ENCODE peak calls at places on chromosomes 5 and 9, in five cellular contexts. N, X, P, A and I are unnamed samples.
A peak's percentile ranks its signal among the peaks of the same experiment; 100 is the strongest.

GRCh38 chr5:112228672-112229071 is 190.4 kb downstream of the EPB41L4A start:
- DNase-seq in N (no peak), X (peak; percentile 3), P (peak; percentile 88), A (no peak), I (no peak)

GRCh38 chr5:78985407-78986223 is 505 bp upstream of the ARSB start:
- DNase-seq in N (peak; percentile 80), X (no peak), P (peak; percentile 69), A (no peak), I (peak; percentile 89)

GRCh38 chr9:116706310-116707290 is 19.5 kb downstream of the TRIM32 start:
- DNase-seq in N (no peak), X (no peak), P (no peak), A (no peak), I (no peak)

GRCh38 chr5:157072508-157072907 is 13.6 kb upstream of the HAVCR1 start:
- DNase-seq in N (no peak), X (no peak), P (no peak), A (no peak), I (peak; percentile 67)

GRCh38 chr5:134411546-134412266 is at the start of gene CDKN2AIPNL:
- DNase-seq in N (peak; percentile 91), X (peak; percentile 16), P (peak; percentile 93), A (peak; percentile 84), I (peak; percentile 94)

GRCh38 chr9:118473527-118473926 is 769.3 kb downstream of the TLR4 start:
- DNase-seq in N (no peak), X (no peak), P (peak; percentile 21), A (no peak), I (no peak)

GRCh38 chr5:81879936-81880335 is 91.9 kb upstream of the ATG10 start:
- DNase-seq in N (no peak), X (no peak), P (peak; percentile 21), A (no peak), I (no peak)

GRCh38 chr9:34651876-34652602 is at the start of gene IL11RA:
- DNase-seq in N (peak; percentile 33), X (peak; percentile 40), P (peak; percentile 92), A (peak; percentile 40), I (peak; percentile 79)

GRCh38 chr9:81522721-81523551 is 166.4 kb downstream of the TLE1 start:
- DNase-seq in N (peak; percentile 39), X (no peak), P (peak; percentile 35), A (no peak), I (no peak)

GRCh38 chr9:83425240-83425639 is 113.0 kb downstream of the FRMD3 start:
- DNase-seq in N (no peak), X (no peak), P (no peak), A (no peak), I (no peak)

GRCh38 chr5:80184235-80185023 is 71.4 kb downstream of the SERINC5 start:
- DNase-seq in N (peak; percentile 45), X (no peak), P (no peak), A (no peak), I (no peak)

GRCh38 chr9:13899924-13900323 is 414.0 kb downstream of the NFIB start:
- DNase-seq in N (no peak), X (no peak), P (no peak), A (no peak), I (no peak)

GRCh38 chr5:42870882-42871418 is 59.3 kb upstream of the SELENOP start:
- DNase-seq in N (no peak), X (no peak), P (no peak), A (no peak), I (no peak)

GRCh38 chr9:130088056-130088455 is 34.4 kb downstream of the GPR107 start:
- DNase-seq in N (no peak), X (no peak), P (no peak), A (no peak), I (no peak)

GRCh38 chr5:155998258-155998657 is 328.7 kb upstream of the SGCD start:
- DNase-seq in N (no peak), X (no peak), P (no peak), A (no peak), I (no peak)

GRCh38 chr5:56815657-56816545 is 552 bp downstream of the MAP3K1 start:
- DNase-seq in N (peak; percentile 70), X (no peak), P (peak; percentile 71), A (peak; percentile 18), I (peak; percentile 63)

GRCh38 chr5:110414360-110414759 is 312.1 kb downstream of the TMEM232 start:
- DNase-seq in N (no peak), X (peak; percentile 9), P (no peak), A (no peak), I (peak; percentile 16)

GRCh38 chr5:95223859-95224258 is 61.0 kb downstream of the MCTP1 start:
- DNase-seq in N (no peak), X (no peak), P (no peak), A (no peak), I (no peak)

GRCh38 chr9:134422701-134423100 is 96.4 kb downstream of the RXRA start:
- DNase-seq in N (no peak), X (no peak), P (no peak), A (no peak), I (no peak)

GRCh38 chr9:109258619-109259321 is 62.1 kb downstream of the EPB41L4B start:
- DNase-seq in N (no peak), X (no peak), P (peak; percentile 37), A (no peak), I (no peak)

GRCh38 chr5:19891658-19892057 is 96.3 kb downstream of the CDH18 start:
- DNase-seq in N (no peak), X (peak; percentile 7), P (no peak), A (no peak), I (no peak)

GRCh38 chr9:77679696-77680359 is 31.7 kb upstream of the GNA14 start:
- DNase-seq in N (no peak), X (no peak), P (no peak), A (no peak), I (no peak)

GRCh38 chr9:98998441-98999151 is 54.9 kb downstream of the COL15A1 start:
- DNase-seq in N (peak; percentile 56), X (no peak), P (peak; percentile 77), A (peak; percentile 76), I (peak; percentile 76)

GRCh38 chr9:114611516-114612271 is 603 bp downstream of the TMEM268 start:
- DNase-seq in N (peak; percentile 62), X (no peak), P (peak; percentile 61), A (peak; percentile 36), I (peak; percentile 44)

GRCh38 chr5:150209020-150209635 is 19.3 kb downstream of the SLC6A7 start:
- DNase-seq in N (no peak), X (peak; percentile 16), P (no peak), A (no peak), I (peak; percentile 58)

GRCh38 chr5:93359296-93359957 is 221.6 kb downstream of the NR2F1-AS1 start:
- DNase-seq in N (no peak), X (no peak), P (no peak), A (no peak), I (no peak)

GRCh38 chr9:126638571-126639132 is 24.9 kb downstream of the LMX1B start:
- DNase-seq in N (no peak), X (no peak), P (peak; percentile 47), A (no peak), I (no peak)

GRCh38 chr5:132438931-132439330 is 51.6 kb downstream of the IRF1 start:
- DNase-seq in N (no peak), X (no peak), P (no peak), A (no peak), I (no peak)

GRCh38 chr5:125410501-125411162 is 664.2 kb upstream of the ZNF608 start:
- DNase-seq in N (no peak), X (no peak), P (no peak), A (no peak), I (no peak)

GRCh38 chr9:128163523-128164331 is 3.7 kb downstream of the BBLN start:
- DNase-seq in N (no peak), X (no peak), P (no peak), A (no peak), I (no peak)

GRCh38 chr5:171592076-171592475 is 172.6 kb downstream of the FGF18 start:
- DNase-seq in N (no peak), X (no peak), P (no peak), A (no peak), I (no peak)
- TF ChIP-seq CTCF in N (no peak), X (no peak), P (no peak), A (no peak), I (no peak)

GRCh38 chr5:176870110-176870591 is 29.0 kb downstream of the HK3 start:
- DNase-seq in N (peak; percentile 40), X (no peak), P (peak; percentile 73), A (peak; percentile 39), I (no peak)
- TF ChIP-seq CTCF in N (peak; percentile 54), X (peak; percentile 53), P (peak; percentile 57), A (peak; percentile 56), I (no peak)

GRCh38 chr9:91746904-91747303 is 203.1 kb downstream of the ROR2 start:
- DNase-seq in N (no peak), X (no peak), P (no peak), A (no peak), I (no peak)
- TF ChIP-seq CTCF in N (no peak), X (no peak), P (no peak), A (no peak), I (no peak)

DNA sequence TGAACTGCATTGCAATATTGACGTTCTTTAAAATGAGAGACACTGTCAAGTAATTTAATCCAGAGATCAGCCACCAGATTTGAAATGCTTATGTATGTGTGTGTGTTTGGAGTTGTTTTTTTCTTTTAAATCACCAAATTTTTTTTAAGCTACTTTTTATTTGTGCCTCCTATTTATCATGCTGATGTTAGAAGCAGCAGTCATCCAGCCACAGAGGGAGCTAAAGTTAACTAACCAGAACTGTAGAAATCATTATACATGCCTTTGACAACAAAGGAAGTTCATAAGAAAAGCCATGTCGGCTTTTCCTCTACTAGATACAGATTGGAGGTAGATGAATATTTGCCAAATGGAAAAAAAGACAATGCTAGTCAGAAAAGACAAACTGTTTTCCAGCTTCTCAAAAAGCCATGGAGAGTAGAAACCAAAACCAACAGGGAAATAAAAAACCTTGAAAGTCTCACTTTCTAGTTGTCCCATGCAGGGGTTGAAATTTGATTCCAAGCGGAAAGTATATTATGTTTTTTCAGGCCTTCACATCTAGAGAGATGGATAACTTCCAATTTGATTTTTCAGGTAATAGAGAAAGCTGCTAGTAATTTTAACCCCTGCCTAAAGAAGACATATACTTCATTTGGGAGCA is 4.5 kb downstream of the PURA start:
- DNase-seq in N (no peak), X (no peak), P (no peak), A (no peak), I (no peak)
- TF ChIP-seq CTCF in N (peak; percentile 52), X (no peak), P (peak; percentile 5), A (no peak), I (no peak)

DNA sequence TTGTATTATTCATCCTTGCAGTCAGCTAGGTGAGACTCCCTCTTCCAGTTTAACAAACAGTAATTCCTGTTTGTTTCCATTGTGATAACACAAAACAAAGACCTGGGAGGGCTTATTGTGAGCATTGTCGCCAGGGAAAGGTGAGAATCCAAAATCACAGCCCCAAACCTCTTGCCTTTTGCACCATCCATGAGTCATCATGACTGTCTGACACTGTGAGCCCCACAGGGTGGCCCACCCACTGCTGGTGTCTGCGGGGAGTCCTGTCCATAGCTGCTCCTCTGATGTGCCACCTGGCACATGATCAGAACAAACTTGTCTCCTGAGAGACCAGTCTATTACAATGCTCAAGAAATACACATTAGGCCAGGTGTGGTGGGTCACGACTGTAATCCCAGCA is 33.7 kb upstream of the S1PR3 start:
- DNase-seq in N (no peak), X (no peak), P (no peak), A (no peak), I (no peak)
- TF ChIP-seq CTCF in N (no peak), X (no peak), P (no peak), A (no peak), I (no peak)